ENCODE peak calls at places on chromosomes 3 and 15, in four cellular contexts. U is sigmoid colon, R is stomach, W is HepG2. V is an unnamed sample.

GRCh38 chr3:11118181-11118682 is 36.1 kb upstream of the HRH1 start:
- DNase-seq in U (no peak), W (no peak), R (no peak), V (no peak)

GRCh38 chr3:194496217-194496881 is 9.5 kb upstream of the ATP13A3 start:
- DNase-seq in W (peak), R (no peak), U (no peak), V (no peak)

GRCh38 chr3:41673643-41674042 is 288.3 kb downstream of the ULK4 start:
- DNase-seq in U (no peak), R (no peak), W (no peak), V (no peak)

GRCh38 chr15:99842071-99842470 is 108.8 kb upstream of the LYSMD4 start:
- DNase-seq in W (no peak), R (no peak), U (no peak), V (no peak)

GRCh38 chr3:171776411-171776810 is 33.9 kb downstream of the PLD1 start:
- DNase-seq in W (peak), R (no peak), U (no peak), V (no peak)

GRCh38 chr15:83436513-83437158 is 10.5 kb upstream of the SH3GL3 start:
- DNase-seq in R (no peak), U (no peak), W (peak), V (no peak)

GRCh38 chr15:72994778-72995177 is 57.5 kb upstream of the NEO1 start:
- DNase-seq in W (no peak), U (no peak), R (peak), V (no peak)

GRCh38 chr3:53921296-53921695 is 29.6 kb upstream of the SELENOK start:
- DNase-seq in R (no peak), U (no peak), W (peak), V (no peak)

GRCh38 chr15:71093089-71094024 is 21.9 kb upstream of the THSD4 start:
- DNase-seq in R (peak), U (no peak), W (no peak), V (no peak)

GRCh38 chr15:78265752-78266224 is 1.4 kb downstream of the DNAJA4 start:
- DNase-seq in U (no peak), W (no peak), R (no peak), V (no peak)
- TF ChIP-seq POLR2AphosphoS5 in U (peak), W (no peak), R (no peak), V (no peak)

GRCh38 chr3:169822540-169822939 is 9.8 kb upstream of the LRRC34 start:
- DNase-seq in R (no peak), W (no peak), U (no peak), V (no peak)
- H3K27ac ChIP-seq in R (no peak), W (no peak), U (no peak), V (no peak)

GRCh38 chr15:58046467-58046866 is 19.0 kb downstream of the ALDH1A2 start:
- DNase-seq in R (no peak), W (no peak), U (no peak), V (no peak)
- H3K4me3 ChIP-seq in R (no peak), W (no peak), U (no peak), V (no peak)

GRCh38 chr3:44065311-44065710 is 176.4 kb upstream of the TOPAZ1 start:
- DNase-seq in W (no peak), U (no peak), R (peak), V (no peak)
- TF ChIP-seq POLR2AphosphoS5 in W (no peak), U (no peak), R (no peak), V (no peak)

GRCh38 chr3:51969841-51970240 is 2.6 kb upstream of the PCBP4 start:
- DNase-seq in R (no peak), U (no peak), W (no peak), V (no peak)
- H3K27ac ChIP-seq in R (no peak), U (no peak), W (no peak), V (no peak)

GRCh38 chr3:36763850-36764703 is at the start of gene DCLK3:
- DNase-seq in W (no peak), R (no peak), U (no peak), V (no peak)

GRCh38 chr3:36764704-36765038 is 318 bp upstream of the DCLK3 start:
- DNase-seq in U (no peak), W (no peak), R (no peak), V (no peak)

GRCh38 chr3:36765104-36765503 is 751 bp upstream of the DCLK3 start:
- DNase-seq in U (no peak), W (no peak), R (no peak), V (no peak)

DNA sequence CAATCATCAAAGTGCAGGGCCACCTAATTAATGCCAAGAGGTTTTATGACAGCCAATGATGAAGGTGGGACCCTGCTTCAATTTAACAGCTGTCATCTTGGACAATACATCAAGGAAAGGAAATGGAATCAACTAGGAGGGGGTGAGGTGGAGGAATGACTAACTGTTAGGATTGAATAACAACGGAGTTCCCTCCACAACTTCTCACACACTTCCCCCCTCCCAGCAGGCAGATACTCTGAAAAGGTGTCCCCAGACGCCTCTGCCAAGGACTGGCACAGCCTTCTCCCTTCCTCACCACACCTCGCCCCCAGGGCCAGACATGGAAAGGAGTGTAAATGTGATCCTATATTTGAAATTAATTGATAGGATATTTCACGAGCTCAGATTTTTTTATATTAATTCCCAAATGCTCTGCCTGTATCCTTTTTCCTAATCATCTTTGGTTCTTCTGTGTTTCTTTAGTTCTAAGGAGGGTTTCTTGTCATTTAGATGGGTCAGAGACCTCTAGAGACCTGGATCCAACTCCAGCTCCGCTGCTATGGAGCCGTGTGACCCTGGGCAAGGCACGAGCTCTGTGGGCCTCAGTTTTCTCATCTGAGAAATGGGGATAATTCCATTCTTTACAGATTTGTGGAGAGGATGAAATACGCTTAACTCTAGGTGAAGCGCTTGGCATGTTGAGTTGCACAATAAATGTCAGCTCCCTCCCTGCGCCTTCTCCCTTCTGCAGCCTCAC is 1.1 kb downstream of the DCLK3 start:
- DNase-seq in U (no peak), R (no peak), W (no peak), V (no peak)
- H3K4me3 ChIP-seq in U (no peak), R (no peak), W (no peak), V (peak)